ENCODE peak calls at places on chromosomes 6 and 20, in six cellular contexts. J, X, C, D, Q and L are unnamed samples.

GRCh38 chr20:8255945-8256632 is 124.0 kb downstream of the PLCB1 start:
- DNase-seq in J (no peak), X (no peak), C (no peak), D (no peak), Q (no peak), L (no peak)

GRCh38 chr20:20480126-20480525 is 112.2 kb downstream of the INSM1 start:
- DNase-seq in J (no peak), X (no peak), C (no peak), D (no peak), Q (no peak), L (no peak)

GRCh38 chr6:27311806-27312145 is 297 bp downstream of the POM121L2 start:
- DNase-seq in J (no peak), X (no peak), C (no peak), D (no peak), Q (peak), L (no peak)

GRCh38 chr6:160167547-160168391 is 46.2 kb downstream of the SLC22A1 start:
- DNase-seq in J (peak), X (no peak), C (no peak), D (no peak), Q (peak), L (no peak)

GRCh38 chr20:19730716-19731115 is 27.3 kb upstream of the RIN2 start:
- DNase-seq in J (no peak), X (no peak), C (no peak), D (no peak), Q (no peak), L (no peak)

GRCh38 chr6:158040051-158040803 is 58.6 kb downstream of the SYNJ2 start:
- DNase-seq in J (no peak), X (no peak), C (no peak), D (peak), Q (no peak), L (no peak)

GRCh38 chr6:3444276-3445088 is 12.4 kb downstream of the SLC22A23 start:
- DNase-seq in J (no peak), X (no peak), C (no peak), D (no peak), Q (no peak), L (no peak)

GRCh38 chr6:79373880-79374279 is 139.4 kb upstream of the HMGN3 start:
- DNase-seq in J (no peak), X (no peak), C (no peak), D (no peak), Q (no peak), L (no peak)

GRCh38 chr6:167229586-167229985 is 61.5 kb upstream of the UNC93A start:
- DNase-seq in J (no peak), X (no peak), C (no peak), D (no peak), Q (no peak), L (no peak)

GRCh38 chr6:37525460-37526357 is 26.0 kb upstream of the CCDC167 start:
- DNase-seq in J (no peak), X (peak), C (peak), D (no peak), Q (peak), L (no peak)

GRCh38 chr6:38725414-38726183 is 10.5 kb downstream of the DNAH8 start:
- DNase-seq in J (no peak), X (no peak), C (no peak), D (no peak), Q (no peak), L (no peak)

GRCh38 chr20:24584538-24585356 is 115.3 kb downstream of the SYNDIG1 start:
- DNase-seq in J (no peak), X (no peak), C (no peak), D (no peak), Q (no peak), L (no peak)

GRCh38 chr20:23293689-23294088 is 56.9 kb upstream of the NXT1 start:
- DNase-seq in J (no peak), X (no peak), C (no peak), D (no peak), Q (no peak), L (no peak)

GRCh38 chr6:35089935-35090505 is 51.1 kb downstream of the TCP11 start:
- DNase-seq in J (no peak), X (no peak), C (peak), D (no peak), Q (no peak), L (no peak)

GRCh38 chr20:33539129-33539528 is 49.2 kb downstream of the CBFA2T2 start:
- DNase-seq in J (no peak), X (no peak), C (no peak), D (no peak), Q (no peak), L (no peak)

GRCh38 chr6:14211596-14211961 is 94.0 kb downstream of the CD83 start:
- DNase-seq in J (peak), X (no peak), C (peak), D (no peak), Q (peak), L (no peak)

GRCh38 chr6:145025488-145025887 is 709.8 kb downstream of the EPM2A start:
- DNase-seq in J (no peak), X (no peak), C (no peak), D (no peak), Q (no peak), L (no peak)

GRCh38 chr6:120736740-120737139 is 597.5 kb downstream of the TBC1D32 start:
- DNase-seq in J (no peak), X (no peak), C (no peak), D (no peak), Q (no peak), L (no peak)

GRCh38 chr6:33599413-33599911 is 19.4 kb upstream of the BAK1 start:
- DNase-seq in J (no peak), X (no peak), C (no peak), D (peak), Q (no peak), L (no peak)

GRCh38 chr6:90463359-90463758 is 123.5 kb downstream of the MAP3K7 start:
- DNase-seq in J (no peak), X (no peak), C (no peak), D (no peak), Q (no peak), L (no peak)

GRCh38 chr20:20643925-20644324 is 68.5 kb downstream of the RALGAPA2 start:
- DNase-seq in J (no peak), X (no peak), C (no peak), D (no peak), Q (no peak), L (no peak)

GRCh38 chr6:35025241-35026188 is 115.6 kb downstream of the TCP11 start:
- DNase-seq in J (no peak), X (no peak), C (no peak), D (no peak), Q (no peak), L (no peak)

GRCh38 chr20:20333866-20334265 is 34.0 kb upstream of the INSM1 start:
- DNase-seq in J (peak), X (no peak), C (no peak), D (no peak), Q (no peak), L (no peak)

GRCh38 chr6:10970731-10971130 is 73.4 kb downstream of the ELOVL2 start:
- DNase-seq in J (no peak), X (no peak), C (no peak), D (no peak), Q (no peak), L (no peak)

GRCh38 chr6:89298680-89299450 is 16.2 kb downstream of the GABRR2 start:
- DNase-seq in J (no peak), X (no peak), C (no peak), D (no peak), Q (no peak), L (no peak)

GRCh38 chr6:51842487-51843469 is 244.6 kb downstream of the PKHD1 start:
- DNase-seq in J (no peak), X (no peak), C (no peak), D (no peak), Q (peak), L (no peak)

GRCh38 chr20:25072226-25072811 is 9.6 kb downstream of the VSX1 start:
- DNase-seq in J (no peak), X (peak), C (no peak), D (no peak), Q (no peak), L (no peak)

GRCh38 chr6:24872769-24873168 is 63.0 kb downstream of the RIPOR2 start:
- DNase-seq in J (no peak), X (no peak), C (no peak), D (no peak), Q (no peak), L (no peak)

GRCh38 chr6:2942916-2943563 is 28.3 kb downstream of the SERPINB6 start:
- DNase-seq in J (no peak), X (no peak), C (peak), D (no peak), Q (no peak), L (no peak)

GRCh38 chr6:48979806-48980205 is 483.2 kb downstream of the MMUT start:
- DNase-seq in J (no peak), X (no peak), C (no peak), D (no peak), Q (no peak), L (no peak)

GRCh38 chr6:146901940-146902816 is 302.0 kb upstream of the STXBP5 start:
- DNase-seq in J (no peak), X (no peak), C (no peak), D (peak), Q (no peak), L (no peak)
- TF ChIP-seq CTCF in J (no peak), X (no peak), C (no peak), D (peak), Q (no peak), L (no peak)

DNA sequence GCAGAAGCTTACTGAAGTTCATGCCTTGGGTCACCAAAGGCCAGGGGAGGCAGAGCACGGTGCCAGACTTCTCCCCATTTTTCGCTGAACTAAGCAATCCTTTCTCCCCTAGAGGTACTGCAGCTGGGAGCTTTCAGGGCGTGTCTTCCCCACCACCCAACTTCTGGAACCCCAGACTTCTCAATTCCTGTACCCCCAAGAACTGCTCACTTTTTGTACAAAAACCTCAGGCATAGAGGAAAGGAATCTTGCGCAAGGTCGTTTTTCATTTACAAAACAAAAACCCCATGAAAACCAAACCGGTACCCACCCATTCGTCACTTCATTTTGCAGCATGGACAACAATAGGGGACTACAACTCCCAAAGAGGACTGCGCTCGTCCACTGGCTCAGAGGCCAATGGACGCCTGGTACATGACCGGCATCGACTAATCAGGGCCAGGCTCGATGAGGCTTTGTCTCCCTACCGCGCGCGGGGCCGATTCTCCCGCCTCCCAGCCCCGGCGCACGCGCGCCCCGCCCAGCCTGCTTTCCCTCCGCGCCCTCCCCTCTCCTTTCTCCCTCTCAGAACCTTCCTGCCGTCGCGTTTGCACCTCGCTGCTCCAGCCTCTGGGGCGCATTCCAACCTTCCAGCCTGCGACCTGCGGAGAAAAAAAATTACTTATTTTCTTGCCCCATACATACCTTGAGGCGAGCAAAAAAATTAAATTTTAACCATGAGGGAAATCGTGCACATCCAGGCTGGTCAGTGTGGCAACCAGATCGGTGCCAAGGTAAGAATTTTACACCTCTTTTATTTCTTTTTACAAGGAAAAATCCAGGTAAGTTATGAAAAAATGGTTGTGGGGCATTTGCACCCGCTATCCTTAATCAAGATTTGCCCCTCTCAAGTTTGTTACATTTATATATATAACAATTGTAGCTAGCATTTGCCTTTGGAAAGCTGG is at the start of gene TUBB:
- DNase-seq in J (peak), X (peak), C (peak), D (peak), Q (peak), L (peak)
- TF ChIP-seq CTCF in J (no peak), X (no peak), C (no peak), D (no peak), Q (no peak), L (no peak)

GRCh38 chr6:81450180-81450579 is 302.3 kb downstream of the TENT5A start:
- DNase-seq in J (no peak), X (no peak), C (no peak), D (no peak), Q (no peak), L (no peak)

GRCh38 chr6:81446509-81446908 is 306.0 kb downstream of the TENT5A start:
- DNase-seq in J (no peak), X (no peak), C (no peak), D (no peak), Q (no peak), L (no peak)

DNA sequence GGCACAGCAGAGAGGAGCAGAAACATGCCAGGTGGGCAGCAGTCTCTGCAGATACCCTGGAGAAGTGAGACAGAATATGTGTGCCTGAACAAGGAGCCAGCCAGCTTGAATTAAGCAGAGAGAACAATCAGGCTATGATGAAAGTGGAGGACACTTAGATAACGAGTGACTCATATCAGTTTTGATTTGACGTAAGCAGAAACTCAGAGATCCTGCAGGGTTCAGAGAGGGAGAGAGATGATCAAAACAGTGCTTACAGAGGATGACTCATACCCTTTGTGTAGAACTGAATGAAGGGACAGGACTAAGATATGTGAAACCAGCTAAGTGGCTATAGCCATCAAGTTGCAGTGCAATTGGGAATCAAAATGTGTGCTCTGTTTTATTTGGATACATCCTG is 300.7 kb downstream of the TENT5A start:
- DNase-seq in J (no peak), X (no peak), C (no peak), D (peak), Q (no peak), L (no peak)
- TF ChIP-seq CTCF in J (no peak), X (no peak), C (no peak), D (no peak), Q (no peak), L (no peak)

GRCh38 chr6:113089056-113089455 is 741.9 kb downstream of the RFPL4B start:
- DNase-seq in J (peak), X (no peak), C (no peak), D (no peak), Q (no peak), L (no peak)
- TF ChIP-seq CTCF in J (no peak), X (no peak), C (no peak), D (no peak), Q (no peak), L (no peak)

DNA sequence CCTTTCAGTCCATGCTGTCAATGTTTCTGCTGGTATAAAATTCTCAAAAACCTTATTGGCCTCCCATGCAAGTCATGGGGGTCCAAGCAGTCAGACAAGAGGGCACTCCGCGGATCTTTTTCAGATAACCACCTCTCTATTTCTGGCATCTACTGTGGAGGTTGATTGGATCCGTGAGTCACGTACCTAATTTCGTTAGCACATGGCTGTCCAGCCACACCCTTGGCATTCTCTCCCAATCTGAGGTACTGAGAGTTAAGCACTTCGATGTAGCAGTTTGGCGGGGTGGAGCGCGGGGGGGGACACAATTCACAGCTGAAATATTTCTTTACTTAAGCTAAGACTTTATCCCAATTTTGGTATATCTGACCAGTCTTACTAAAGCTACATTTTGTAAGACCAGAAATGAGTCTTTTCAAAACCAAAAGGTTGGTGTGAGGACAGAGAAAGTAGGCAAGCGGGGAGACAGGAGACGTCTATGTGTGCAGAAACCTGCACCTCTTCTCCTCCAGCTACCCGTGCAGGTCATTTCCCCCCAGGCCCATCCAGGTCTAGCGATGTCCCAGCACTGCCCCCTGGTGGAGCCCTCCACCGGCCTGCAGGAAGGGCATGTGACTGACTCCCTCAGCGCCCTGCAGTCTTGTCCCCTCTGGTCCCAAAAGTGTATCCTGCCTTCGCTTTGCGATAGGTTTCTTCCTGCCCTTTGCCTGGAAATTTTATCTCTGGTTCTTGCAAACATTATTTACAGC is 113.1 kb downstream of the ADAT2 start:
- DNase-seq in J (peak), X (peak), C (peak), D (no peak), Q (peak), L (peak)
- TF ChIP-seq CTCF in J (peak), X (peak), C (peak), D (peak), Q (peak), L (no peak)

DNA sequence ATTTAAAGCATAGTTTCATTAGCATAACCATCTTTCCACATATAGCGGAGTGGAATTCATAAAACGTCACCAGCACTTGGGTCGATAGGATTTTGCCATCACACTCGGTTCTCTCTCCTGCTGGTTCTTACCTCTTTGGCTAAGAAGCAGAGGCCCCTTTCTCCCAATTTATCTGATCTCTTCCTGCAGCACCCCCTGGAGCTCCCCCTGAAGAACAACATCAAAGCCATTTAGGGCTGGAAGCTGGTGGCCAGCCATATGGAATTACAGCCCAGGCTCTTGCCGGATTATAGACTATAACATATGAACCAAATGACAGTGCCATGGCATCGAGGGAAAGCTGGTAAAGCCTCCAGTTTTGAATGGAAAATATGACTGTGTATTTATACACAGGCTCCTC is 6.4 kb upstream of the KIF6 start:
- DNase-seq in J (no peak), X (no peak), C (no peak), D (no peak), Q (no peak), L (no peak)
- TF ChIP-seq CTCF in J (no peak), X (no peak), C (no peak), D (no peak), Q (no peak), L (no peak)

DNA sequence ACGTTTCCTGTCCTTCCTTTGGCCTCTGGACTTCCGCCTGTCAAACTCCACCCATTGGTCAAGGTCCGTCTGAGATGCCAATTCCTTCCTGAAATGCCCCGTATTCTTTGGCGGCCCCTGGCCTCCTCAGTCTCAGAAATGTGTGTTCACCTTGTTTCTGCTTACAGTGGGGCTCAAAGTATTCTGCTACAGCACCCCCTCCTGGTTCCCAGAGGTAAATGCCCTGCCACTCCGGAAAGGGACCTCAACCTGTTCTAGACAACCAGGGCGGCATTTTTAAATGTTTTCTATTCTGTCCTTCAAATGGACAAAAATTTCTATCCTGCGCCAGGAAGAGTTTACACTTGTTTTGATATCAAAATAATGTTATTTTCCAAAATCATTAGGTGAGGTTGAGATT is 12.1 kb upstream of the PAX1 start:
- DNase-seq in J (no peak), X (no peak), C (no peak), D (no peak), Q (peak), L (no peak)
- TF ChIP-seq CTCF in J (no peak), X (peak), C (peak), D (peak), Q (peak), L (no peak)

DNA sequence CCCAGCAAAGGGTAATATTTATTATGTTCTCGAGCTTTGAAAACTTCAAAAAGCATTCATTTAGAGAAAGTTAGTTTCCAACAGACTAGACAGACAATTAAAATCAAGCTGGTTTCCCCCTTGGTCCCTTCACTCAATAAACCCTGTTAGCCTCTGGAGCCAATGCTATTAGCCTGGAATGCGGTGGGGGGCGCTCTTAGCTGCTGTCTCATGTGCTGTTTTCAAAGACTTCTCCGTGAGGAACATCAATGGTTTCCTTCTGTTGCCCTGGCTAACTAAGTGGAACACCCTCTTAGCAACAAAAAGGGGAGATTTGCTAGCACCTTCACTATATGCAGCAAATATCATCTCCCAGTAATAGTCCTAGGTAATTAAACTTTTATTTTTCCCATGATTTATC is 86.4 kb downstream of the LY86 start:
- DNase-seq in J (no peak), X (peak), C (no peak), D (no peak), Q (no peak), L (no peak)
- TF ChIP-seq CTCF in J (no peak), X (peak), C (no peak), D (no peak), Q (peak), L (no peak)